ENCODE peak calls at places on chromosomes 3 and 15, in six cellular contexts. One of them, this sample, is unnamed.

GRCh38 chr3:161101609-161102008 is 3.5 kb downstream of the B3GALNT1 start:
- DNase-seq in activated CD4-positive, alpha-beta T cell treated with anti-CD3 and anti-CD28 coated beads, Interleukin-2, amount 10 ng/mL, durations not matched to agents 7 days and 5 days: no peak
- DNase-seq in left colon: no peak
- DNase-seq in GM04504: no peak
- DNase-seq in NCI-H748 treated with DMSO at 0.1 percent for 48 hours: no peak
- DNase-seq in foreskin fibroblast: no peak
- DNase-seq in this sample: no peak

GRCh38 chr3:185337231-185337816 is 25.6 kb upstream of the MAP3K13 start:
- DNase-seq in activated CD4-positive, alpha-beta T cell treated with anti-CD3 and anti-CD28 coated beads, Interleukin-2, amount 10 ng/mL, durations not matched to agents 7 days and 5 days: no peak
- DNase-seq in left colon: no peak
- DNase-seq in GM04504: no peak
- DNase-seq in NCI-H748 treated with DMSO at 0.1 percent for 48 hours: no peak
- DNase-seq in foreskin fibroblast: no peak
- DNase-seq in this sample: no peak

GRCh38 chr3:187013080-187013838 is 82.9 kb downstream of the ST6GAL1 start:
- DNase-seq in activated CD4-positive, alpha-beta T cell treated with anti-CD3 and anti-CD28 coated beads, Interleukin-2, amount 10 ng/mL, durations not matched to agents 7 days and 5 days: no peak
- DNase-seq in left colon: no peak
- DNase-seq in GM04504: no peak
- DNase-seq in NCI-H748 treated with DMSO at 0.1 percent for 48 hours: no peak
- DNase-seq in foreskin fibroblast: peak
- DNase-seq in this sample: no peak

GRCh38 chr3:114674041-114674440 is 380.2 kb downstream of the TIGIT start:
- DNase-seq in activated CD4-positive, alpha-beta T cell treated with anti-CD3 and anti-CD28 coated beads, Interleukin-2, amount 10 ng/mL, durations not matched to agents 7 days and 5 days: no peak
- DNase-seq in left colon: no peak
- DNase-seq in GM04504: no peak
- DNase-seq in NCI-H748 treated with DMSO at 0.1 percent for 48 hours: no peak
- DNase-seq in foreskin fibroblast: no peak
- DNase-seq in this sample: no peak

GRCh38 chr3:12545473-12545791 is at the start of gene MKRN2OS:
- DNase-seq in activated CD4-positive, alpha-beta T cell treated with anti-CD3 and anti-CD28 coated beads, Interleukin-2, amount 10 ng/mL, durations not matched to agents 7 days and 5 days: no peak
- DNase-seq in left colon: peak
- DNase-seq in GM04504: no peak
- DNase-seq in NCI-H748 treated with DMSO at 0.1 percent for 48 hours: no peak
- DNase-seq in foreskin fibroblast: no peak
- DNase-seq in this sample: no peak

GRCh38 chr3:81048058-81048665 is 713.3 kb downstream of the GBE1 start:
- DNase-seq in activated CD4-positive, alpha-beta T cell treated with anti-CD3 and anti-CD28 coated beads, Interleukin-2, amount 10 ng/mL, durations not matched to agents 7 days and 5 days: no peak
- DNase-seq in left colon: no peak
- DNase-seq in GM04504: no peak
- DNase-seq in NCI-H748 treated with DMSO at 0.1 percent for 48 hours: no peak
- DNase-seq in foreskin fibroblast: no peak
- DNase-seq in this sample: no peak

GRCh38 chr15:61237400-61237799 is 8.3 kb upstream of the RORA start:
- DNase-seq in activated CD4-positive, alpha-beta T cell treated with anti-CD3 and anti-CD28 coated beads, Interleukin-2, amount 10 ng/mL, durations not matched to agents 7 days and 5 days: no peak
- DNase-seq in left colon: no peak
- DNase-seq in GM04504: no peak
- DNase-seq in NCI-H748 treated with DMSO at 0.1 percent for 48 hours: no peak
- DNase-seq in foreskin fibroblast: no peak
- DNase-seq in this sample: no peak

GRCh38 chr3:66989860-66990696 is 8.0 kb upstream of the KBTBD8 start:
- DNase-seq in activated CD4-positive, alpha-beta T cell treated with anti-CD3 and anti-CD28 coated beads, Interleukin-2, amount 10 ng/mL, durations not matched to agents 7 days and 5 days: no peak
- DNase-seq in left colon: no peak
- DNase-seq in GM04504: no peak
- DNase-seq in NCI-H748 treated with DMSO at 0.1 percent for 48 hours: no peak
- DNase-seq in foreskin fibroblast: no peak
- DNase-seq in this sample: no peak

GRCh38 chr15:67009576-67010569 is 55.5 kb upstream of the SMAD3 start:
- DNase-seq in activated CD4-positive, alpha-beta T cell treated with anti-CD3 and anti-CD28 coated beads, Interleukin-2, amount 10 ng/mL, durations not matched to agents 7 days and 5 days: no peak
- DNase-seq in left colon: no peak
- DNase-seq in GM04504: no peak
- DNase-seq in NCI-H748 treated with DMSO at 0.1 percent for 48 hours: no peak
- DNase-seq in foreskin fibroblast: no peak
- DNase-seq in this sample: no peak

GRCh38 chr3:172918165-172918564 is 167.6 kb downstream of the ECT2 start:
- DNase-seq in activated CD4-positive, alpha-beta T cell treated with anti-CD3 and anti-CD28 coated beads, Interleukin-2, amount 10 ng/mL, durations not matched to agents 7 days and 5 days: no peak
- DNase-seq in left colon: no peak
- DNase-seq in GM04504: no peak
- DNase-seq in NCI-H748 treated with DMSO at 0.1 percent for 48 hours: peak
- DNase-seq in foreskin fibroblast: peak
- DNase-seq in this sample: no peak

GRCh38 chr3:9916734-9917680 is at the start of gene IL17RC:
- DNase-seq in activated CD4-positive, alpha-beta T cell treated with anti-CD3 and anti-CD28 coated beads, Interleukin-2, amount 10 ng/mL, durations not matched to agents 7 days and 5 days: peak
- DNase-seq in left colon: peak
- DNase-seq in GM04504: peak
- DNase-seq in NCI-H748 treated with DMSO at 0.1 percent for 48 hours: peak
- DNase-seq in foreskin fibroblast: peak
- DNase-seq in this sample: peak

GRCh38 chr15:44598066-44598465 is 61.1 kb downstream of the EIF3J start:
- DNase-seq in activated CD4-positive, alpha-beta T cell treated with anti-CD3 and anti-CD28 coated beads, Interleukin-2, amount 10 ng/mL, durations not matched to agents 7 days and 5 days: no peak
- DNase-seq in left colon: no peak
- DNase-seq in GM04504: no peak
- DNase-seq in NCI-H748 treated with DMSO at 0.1 percent for 48 hours: no peak
- DNase-seq in foreskin fibroblast: no peak
- DNase-seq in this sample: no peak

GRCh38 chr15:60649845-60650548 is 171.1 kb upstream of the ICE2 start:
- DNase-seq in activated CD4-positive, alpha-beta T cell treated with anti-CD3 and anti-CD28 coated beads, Interleukin-2, amount 10 ng/mL, durations not matched to agents 7 days and 5 days: peak
- DNase-seq in left colon: no peak
- DNase-seq in GM04504: no peak
- DNase-seq in NCI-H748 treated with DMSO at 0.1 percent for 48 hours: no peak
- DNase-seq in foreskin fibroblast: no peak
- DNase-seq in this sample: no peak

GRCh38 chr3:165817160-165817709 is 20.0 kb downstream of the BCHE start:
- DNase-seq in activated CD4-positive, alpha-beta T cell treated with anti-CD3 and anti-CD28 coated beads, Interleukin-2, amount 10 ng/mL, durations not matched to agents 7 days and 5 days: no peak
- DNase-seq in left colon: no peak
- DNase-seq in GM04504: no peak
- DNase-seq in NCI-H748 treated with DMSO at 0.1 percent for 48 hours: no peak
- DNase-seq in foreskin fibroblast: no peak
- DNase-seq in this sample: no peak

GRCh38 chr3:59866076-59866475 is 816.3 kb upstream of the CFAP20DC start:
- DNase-seq in activated CD4-positive, alpha-beta T cell treated with anti-CD3 and anti-CD28 coated beads, Interleukin-2, amount 10 ng/mL, durations not matched to agents 7 days and 5 days: no peak
- DNase-seq in left colon: no peak
- DNase-seq in GM04504: no peak
- DNase-seq in NCI-H748 treated with DMSO at 0.1 percent for 48 hours: no peak
- DNase-seq in foreskin fibroblast: no peak
- DNase-seq in this sample: no peak

GRCh38 chr3:58011580-58011979 is 3.4 kb downstream of the FLNB start:
- DNase-seq in activated CD4-positive, alpha-beta T cell treated with anti-CD3 and anti-CD28 coated beads, Interleukin-2, amount 10 ng/mL, durations not matched to agents 7 days and 5 days: no peak
- DNase-seq in left colon: no peak
- DNase-seq in GM04504: no peak
- DNase-seq in NCI-H748 treated with DMSO at 0.1 percent for 48 hours: no peak
- DNase-seq in foreskin fibroblast: no peak
- DNase-seq in this sample: no peak

GRCh38 chr3:192620300-192620699 is 107.0 kb downstream of the FGF12 start:
- DNase-seq in activated CD4-positive, alpha-beta T cell treated with anti-CD3 and anti-CD28 coated beads, Interleukin-2, amount 10 ng/mL, durations not matched to agents 7 days and 5 days: no peak
- DNase-seq in left colon: no peak
- DNase-seq in GM04504: no peak
- DNase-seq in NCI-H748 treated with DMSO at 0.1 percent for 48 hours: no peak
- DNase-seq in foreskin fibroblast: no peak
- DNase-seq in this sample: no peak

GRCh38 chr3:195895078-195895899 is 13.1 kb downstream of the TNK2 start:
- DNase-seq in activated CD4-positive, alpha-beta T cell treated with anti-CD3 and anti-CD28 coated beads, Interleukin-2, amount 10 ng/mL, durations not matched to agents 7 days and 5 days: peak
- DNase-seq in left colon: no peak
- DNase-seq in GM04504: no peak
- DNase-seq in NCI-H748 treated with DMSO at 0.1 percent for 48 hours: peak
- DNase-seq in foreskin fibroblast: no peak
- DNase-seq in this sample: peak

GRCh38 chr15:66872394-66872793 is 170.4 kb downstream of the SMAD6 start:
- DNase-seq in activated CD4-positive, alpha-beta T cell treated with anti-CD3 and anti-CD28 coated beads, Interleukin-2, amount 10 ng/mL, durations not matched to agents 7 days and 5 days: no peak
- DNase-seq in left colon: no peak
- DNase-seq in GM04504: no peak
- DNase-seq in NCI-H748 treated with DMSO at 0.1 percent for 48 hours: no peak
- DNase-seq in foreskin fibroblast: no peak
- DNase-seq in this sample: no peak

GRCh38 chr3:69439683-69440270 is 53.9 kb upstream of the FRMD4B start:
- DNase-seq in activated CD4-positive, alpha-beta T cell treated with anti-CD3 and anti-CD28 coated beads, Interleukin-2, amount 10 ng/mL, durations not matched to agents 7 days and 5 days: no peak
- DNase-seq in left colon: no peak
- DNase-seq in GM04504: no peak
- DNase-seq in NCI-H748 treated with DMSO at 0.1 percent for 48 hours: no peak
- DNase-seq in foreskin fibroblast: no peak
- DNase-seq in this sample: no peak

GRCh38 chr3:195906865-195907729 is 1.3 kb downstream of the TNK2 start:
- DNase-seq in activated CD4-positive, alpha-beta T cell treated with anti-CD3 and anti-CD28 coated beads, Interleukin-2, amount 10 ng/mL, durations not matched to agents 7 days and 5 days: peak
- DNase-seq in left colon: peak
- DNase-seq in GM04504: no peak
- DNase-seq in NCI-H748 treated with DMSO at 0.1 percent for 48 hours: peak
- DNase-seq in foreskin fibroblast: no peak
- DNase-seq in this sample: no peak

GRCh38 chr3:159764211-159765024 is 224.2 kb upstream of the IL12A start:
- DNase-seq in activated CD4-positive, alpha-beta T cell treated with anti-CD3 and anti-CD28 coated beads, Interleukin-2, amount 10 ng/mL, durations not matched to agents 7 days and 5 days: peak
- DNase-seq in left colon: peak
- DNase-seq in GM04504: peak
- DNase-seq in NCI-H748 treated with DMSO at 0.1 percent for 48 hours: peak
- DNase-seq in foreskin fibroblast: peak
- DNase-seq in this sample: no peak

GRCh38 chr15:22226034-22226790 is 145.9 kb downstream of the OR4M2 start:
- DNase-seq in activated CD4-positive, alpha-beta T cell treated with anti-CD3 and anti-CD28 coated beads, Interleukin-2, amount 10 ng/mL, durations not matched to agents 7 days and 5 days: no peak
- DNase-seq in left colon: peak
- DNase-seq in GM04504: no peak
- DNase-seq in NCI-H748 treated with DMSO at 0.1 percent for 48 hours: no peak
- DNase-seq in foreskin fibroblast: no peak
- DNase-seq in this sample: no peak

GRCh38 chr3:107633327-107634141 is 110.8 kb downstream of the BBX start:
- DNase-seq in activated CD4-positive, alpha-beta T cell treated with anti-CD3 and anti-CD28 coated beads, Interleukin-2, amount 10 ng/mL, durations not matched to agents 7 days and 5 days: no peak
- DNase-seq in left colon: no peak
- DNase-seq in GM04504: no peak
- DNase-seq in NCI-H748 treated with DMSO at 0.1 percent for 48 hours: no peak
- DNase-seq in foreskin fibroblast: no peak
- DNase-seq in this sample: no peak